ENCODE peak calls at places on chromosomes 1 and 21, in seven cellular contexts. M is testis; S is left lung; W is NT2/D1; T is activated CD8-positive, alpha-beta memory T cell treated with anti-CD3 and anti-CD28 coated beads for 24 hours; F is OCI-M1; N is GF-D8. P is an unnamed sample.

GRCh38 chr1:85224734-85225623 is 24.2 kb upstream of the SYDE2 start:
- DNase-seq in W (no peak), S (no peak), T (no peak), F (peak; percentile 94), N (no peak), M (no peak), P (no peak)

GRCh38 chr1:94951056-94951455 is 24.1 kb upstream of the CNN3 start:
- DNase-seq in N (no peak), W (no peak), T (no peak), M (no peak), F (no peak), S (no peak), P (no peak)

GRCh38 chr21:42990251-42990650 is 15.9 kb downstream of the PKNOX1 start:
- DNase-seq in N (no peak), M (no peak), S (no peak), W (no peak), F (peak; percentile 34), T (no peak), P (no peak)

GRCh38 chr1:160251687-160252526 is 10.4 kb downstream of the DCAF8 start:
- DNase-seq in W (peak; percentile 70), F (peak; percentile 87), T (no peak), M (peak; percentile 83), S (no peak), N (peak; percentile 21), P (peak; percentile 81)

GRCh38 chr21:41175080-41175479 is 7.1 kb downstream of the BACE2 start:
- DNase-seq in S (no peak), T (no peak), F (no peak), W (no peak), N (no peak), M (no peak), P (no peak)

GRCh38 chr1:7218210-7218832 is 433.1 kb downstream of the CAMTA1 start:
- DNase-seq in M (peak; percentile 62), N (no peak), T (no peak), W (peak; percentile 35), S (no peak), F (peak; percentile 72), P (peak; percentile 62)

GRCh38 chr1:41656088-41656487 is 171.6 kb upstream of the EDN2 start:
- DNase-seq in S (no peak), T (no peak), F (no peak), M (no peak), W (no peak), N (no peak), P (no peak)

GRCh38 chr1:6343506-6344405 is 49.8 kb downstream of the ACOT7 start:
- DNase-seq in N (peak; percentile 36), S (peak; percentile 84), F (peak; percentile 76), M (peak; percentile 85), W (peak; percentile 13), T (peak; percentile 78), P (peak; percentile 91)

GRCh38 chr1:7418442-7419080 is 352.5 kb upstream of the VAMP3 start:
- DNase-seq in N (no peak), W (no peak), M (peak; percentile 9), S (no peak), F (no peak), T (peak; percentile 33), P (no peak)

P was measured in cardiac fibroblast.